ENCODE peak calls at places on chromosome 9, in nine cellular contexts. C, Q, O, T, M, H, R, L and S are unnamed samples.

GRCh38 chr9:99266136-99267023 is 44.3 kb downstream of the SEC61B start:
- DNase-seq in O (peak), H (peak), R (no peak), C (peak), T (peak), L (peak), M (no peak), Q (peak), S (peak)

GRCh38 chr9:86034863-86035734 is 64.3 kb downstream of the GOLM1 start:
- DNase-seq in T (no peak), M (no peak), R (no peak), L (peak), C (no peak), Q (peak), H (peak), O (peak), S (peak)

GRCh38 chr9:123689701-123690428 is 240.1 kb downstream of the DENND1A start:
- DNase-seq in Q (no peak), C (no peak), L (no peak), H (no peak), O (no peak), R (no peak), M (no peak), T (no peak), S (no peak)

GRCh38 chr9:85514256-85514655 is 227.5 kb downstream of the AGTPBP1 start:
- DNase-seq in O (no peak), M (no peak), C (no peak), T (no peak), Q (no peak), R (no peak), L (no peak), H (no peak), S (peak)

GRCh38 chr9:20987521-20987920 is 43.9 kb downstream of the HACD4 start:
- DNase-seq in H (no peak), L (no peak), C (no peak), O (no peak), T (no peak), Q (no peak), M (no peak), R (no peak), S (no peak)

GRCh38 chr9:94870793-94871558 is 144.5 kb downstream of the AOPEP start:
- DNase-seq in C (peak), M (no peak), H (peak), R (no peak), Q (peak), L (no peak), T (peak), O (no peak), S (no peak)

GRCh38 chr9:135574331-135574730 is 12.8 kb downstream of the PAEP start:
- DNase-seq in L (no peak), T (no peak), Q (no peak), C (no peak), M (no peak), O (no peak), R (no peak), H (peak), S (peak)

GRCh38 chr9:1044643-1045042 is 5.5 kb upstream of the DMRT2 start:
- DNase-seq in H (no peak), Q (no peak), T (no peak), R (no peak), M (no peak), L (no peak), C (peak), O (no peak), S (no peak)

GRCh38 chr9:128124873-128125574 is 2.5 kb downstream of the PTGES2 start:
- DNase-seq in R (no peak), H (no peak), M (no peak), T (no peak), C (peak), L (peak), O (peak), Q (peak), S (peak)

GRCh38 chr9:89425024-89425805 is 72.7 kb downstream of the SEMA4D start:
- DNase-seq in T (no peak), H (no peak), R (no peak), C (no peak), L (no peak), Q (no peak), O (no peak), M (no peak), S (no peak)

GRCh38 chr9:90365646-90366045 is 277.0 kb downstream of the DIRAS2 start:
- DNase-seq in Q (no peak), H (no peak), R (no peak), M (no peak), C (no peak), O (no peak), T (no peak), L (no peak), S (no peak)

GRCh38 chr9:88535932-88536324 is 950 bp downstream of the NXNL2 start:
- DNase-seq in R (no peak), O (no peak), H (peak), C (peak), T (no peak), L (no peak), M (no peak), Q (peak), S (no peak)